ENCODE peak calls at places on chromosomes 13 and 19, in five cellular contexts. B is NCI-H460; N is AG08395; L is activated CD4-positive, CD25-positive, alpha-beta regulatory T cell; M is H7. T is an unnamed sample.

GRCh38 chr13:24684600-24684998 is 4.4 kb downstream of the ATP12A start:
- DNase-seq in M (no peak), L (no peak), N (peak; percentile 50), B (no peak), T (no peak)

GRCh38 chr19:47272448-47273312 is 2.0 kb upstream of the INAFM1 start:
- DNase-seq in M (peak; percentile 75), B (no peak), L (no peak), N (peak; percentile 48), T (no peak)

GRCh38 chr19:10566658-10567410 is 1.0 kb upstream of the KRI1 start:
- DNase-seq in N (no peak), M (peak; percentile 43), B (no peak), L (no peak), T (no peak)

GRCh38 chr19:973726-974563 is 10.2 kb upstream of the WDR18 start:
- DNase-seq in N (no peak), L (no peak), B (no peak), M (no peak), T (no peak)

GRCh38 chr19:46634045-46634655 is 1.9 kb downstream of the GNG8 start:
- DNase-seq in N (peak; percentile 93), M (peak; percentile 100), B (peak; percentile 85), L (peak; percentile 93), T (peak; percentile 68)

GRCh38 chr13:21898990-21899389 is 228.1 kb downstream of the FGF9 start:
- DNase-seq in N (no peak), L (no peak), B (no peak), M (no peak), T (no peak)

GRCh38 chr19:28793391-28794168 is 419.4 kb downstream of the UQCRFS1 start:
- DNase-seq in N (no peak), L (no peak), B (no peak), M (peak; percentile 56), T (no peak)

GRCh38 chr19:19064098-19064722 is 416 bp downstream of the SLC25A42 start:
- DNase-seq in L (peak; percentile 64), M (peak; percentile 67), B (no peak), N (no peak), T (no peak)

GRCh38 chr19:40763963-40764362 is 11.4 kb upstream of the MIA start:
- DNase-seq in B (no peak), M (no peak), N (no peak), L (no peak), T (no peak)

GRCh38 chr13:107124129-107124718 is 556.3 kb upstream of the ARGLU1 start:
- DNase-seq in M (no peak), N (peak; percentile 40), B (peak; percentile 19), L (no peak), T (no peak)

GRCh38 chr13:44292545-44292944 is 81.1 kb upstream of the SERP2 start:
- DNase-seq in B (no peak), M (no peak), N (no peak), L (no peak), T (no peak)

GRCh38 chr19:13463296-13463695 is 43.0 kb downstream of the CACNA1A start:
- DNase-seq in M (peak; percentile 83), B (peak; percentile 8), L (no peak), N (peak; percentile 48), T (no peak)

GRCh38 chr19:10643968-10644290 is 10.2 kb upstream of the ILF3 start:
- DNase-seq in B (no peak), N (peak; percentile 34), L (no peak), M (peak; percentile 60), T (no peak)

GRCh38 chr19:345320-345879 is 804 bp upstream of the MIER2 start:
- DNase-seq in M (peak; percentile 43), N (no peak), B (no peak), L (no peak), T (no peak)

GRCh38 chr13:100987993-100988392 is 313.4 kb upstream of the TMTC4 start:
- DNase-seq in N (peak; percentile 22), B (no peak), L (no peak), M (no peak), T (no peak)

GRCh38 chr19:27392027-27392632 is 1820.8 kb downstream of the UQCRFS1 start:
- DNase-seq in M (no peak), N (no peak), L (no peak), B (no peak), T (no peak)

GRCh38 chr13:50844181-50844875 is 836 bp upstream of the DLEU7 start:
- DNase-seq in L (no peak), B (no peak), N (no peak), M (no peak), T (no peak)

GRCh38 chr13:33270906-33271538 is 14.5 kb downstream of the STARD13 start:
- DNase-seq in M (no peak), B (peak; percentile 14), N (no peak), L (no peak), T (no peak)

GRCh38 chr13:42061943-42062342 is 13.5 kb downstream of the DGKH start:
- DNase-seq in M (no peak), B (no peak), L (no peak), N (no peak), T (no peak)

GRCh38 chr13:20141238-20142018 is 19.4 kb downstream of the GJA3 start:
- DNase-seq in B (no peak), L (no peak), N (no peak), M (peak; percentile 47), T (no peak)

GRCh38 chr13:60619461-60619860 is 222.4 kb downstream of the TDRD3 start:
- DNase-seq in M (no peak), B (no peak), L (no peak), N (no peak), T (no peak)

GRCh38 chr13:106011600-106011999 is 523.9 kb downstream of the EFNB2 start:
- DNase-seq in B (no peak), M (no peak), N (no peak), L (no peak), T (no peak)

GRCh38 chr19:44499559-44499958 is 763 bp downstream of the ZNF180 start:
- DNase-seq in M (no peak), L (no peak), N (no peak), B (no peak), T (no peak)

GRCh38 chr13:82772802-82773201 is 1109.5 kb downstream of the SLITRK1 start:
- DNase-seq in L (no peak), B (no peak), N (no peak), M (no peak), T (peak; percentile 46)

GRCh38 chr13:105918842-105919741 is 616.4 kb downstream of the EFNB2 start:
- DNase-seq in M (peak; percentile 16), L (no peak), B (peak; percentile 77), N (peak; percentile 11), T (peak; percentile 33)

GRCh38 chr19:531753-532571 is at the start of gene CDC34:
- DNase-seq in B (no peak), N (no peak), M (peak; percentile 87), L (no peak), T (no peak)

GRCh38 chr19:22604571-22605274 is 29.4 kb upstream of the ZNF492 start:
- DNase-seq in M (no peak), L (no peak), N (no peak), B (no peak), T (no peak)

GRCh38 chr19:19498255-19498991 is 16.9 kb downstream of the TSSK6 start:
- DNase-seq in M (peak; percentile 48), N (no peak), L (no peak), B (no peak), T (no peak)

GRCh38 chr19:5738423-5738822 is 18.0 kb downstream of the CATSPERD start:
- DNase-seq in N (no peak), B (no peak), M (no peak), L (no peak), T (peak; percentile 6)

GRCh38 chr13:63209330-63210017 is 1793.8 kb upstream of the PCDH20 start:
- DNase-seq in N (no peak), L (no peak), B (no peak), M (no peak), T (no peak)

GRCh38 chr19:18542936-18543813 is at the start of gene FKBP8:
- DNase-seq in M (peak; percentile 100), B (peak; percentile 71), L (peak; percentile 90), N (peak; percentile 98), T (peak; percentile 75)

T was measured in HFFc6.